ENCODE peak calls at places on chromosome 10, in eight cellular contexts. One of them, this sample, is unnamed.

GRCh38 chr10:120810298-120810697 is 40.9 kb upstream of the WDR11 start:
- DNase-seq in stimulated activated CD8-positive, alpha-beta memory T cell treated with anti-CD3 and anti-CD28 coated beads, Interleukin-7, amount 100 ng/mL, for 1 hour: no peak
- DNase-seq in naive B cell: no peak
- DNase-seq in SK-MEL-5: no peak
- DNase-seq in CD8-positive, alpha-beta T cell: no peak
- DNase-seq in left ventricle myocardium inferior: no peak
- DNase-seq in epithelial cell of esophagus: no peak
- DNase-seq in psoas muscle: no peak
- DNase-seq in this sample: no peak

GRCh38 chr10:3757638-3758490 is 27.1 kb downstream of the KLF6 start:
- DNase-seq in stimulated activated CD8-positive, alpha-beta memory T cell treated with anti-CD3 and anti-CD28 coated beads, Interleukin-7, amount 100 ng/mL, for 1 hour: no peak
- DNase-seq in naive B cell: peak
- DNase-seq in SK-MEL-5: no peak
- DNase-seq in CD8-positive, alpha-beta T cell: peak
- DNase-seq in left ventricle myocardium inferior: no peak
- DNase-seq in epithelial cell of esophagus: peak
- DNase-seq in psoas muscle: no peak
- DNase-seq in this sample: peak

GRCh38 chr10:131983780-131984179 is 2.1 kb upstream of the BNIP3 start:
- DNase-seq in stimulated activated CD8-positive, alpha-beta memory T cell treated with anti-CD3 and anti-CD28 coated beads, Interleukin-7, amount 100 ng/mL, for 1 hour: no peak
- DNase-seq in naive B cell: no peak
- DNase-seq in SK-MEL-5: no peak
- DNase-seq in CD8-positive, alpha-beta T cell: no peak
- DNase-seq in left ventricle myocardium inferior: no peak
- DNase-seq in epithelial cell of esophagus: peak
- DNase-seq in psoas muscle: no peak
- DNase-seq in this sample: peak

GRCh38 chr10:129820451-129820850 is 143.6 kb downstream of the EBF3 start:
- DNase-seq in stimulated activated CD8-positive, alpha-beta memory T cell treated with anti-CD3 and anti-CD28 coated beads, Interleukin-7, amount 100 ng/mL, for 1 hour: no peak
- DNase-seq in naive B cell: no peak
- DNase-seq in SK-MEL-5: no peak
- DNase-seq in CD8-positive, alpha-beta T cell: no peak
- DNase-seq in left ventricle myocardium inferior: no peak
- DNase-seq in epithelial cell of esophagus: no peak
- DNase-seq in psoas muscle: no peak
- DNase-seq in this sample: no peak

GRCh38 chr10:69505636-69506318 is 54.5 kb downstream of the TSPAN15 start:
- DNase-seq in stimulated activated CD8-positive, alpha-beta memory T cell treated with anti-CD3 and anti-CD28 coated beads, Interleukin-7, amount 100 ng/mL, for 1 hour: no peak
- DNase-seq in naive B cell: no peak
- DNase-seq in SK-MEL-5: no peak
- DNase-seq in CD8-positive, alpha-beta T cell: peak
- DNase-seq in left ventricle myocardium inferior: no peak
- DNase-seq in epithelial cell of esophagus: no peak
- DNase-seq in psoas muscle: no peak
- DNase-seq in this sample: no peak

GRCh38 chr10:65602182-65602865 is 1323.5 kb upstream of the LRRTM3 start:
- DNase-seq in stimulated activated CD8-positive, alpha-beta memory T cell treated with anti-CD3 and anti-CD28 coated beads, Interleukin-7, amount 100 ng/mL, for 1 hour: no peak
- DNase-seq in naive B cell: no peak
- DNase-seq in SK-MEL-5: no peak
- DNase-seq in CD8-positive, alpha-beta T cell: no peak
- DNase-seq in left ventricle myocardium inferior: no peak
- DNase-seq in epithelial cell of esophagus: peak
- DNase-seq in psoas muscle: no peak
- DNase-seq in this sample: no peak

GRCh38 chr10:74871595-74872382 is 45.4 kb downstream of the KAT6B start:
- DNase-seq in stimulated activated CD8-positive, alpha-beta memory T cell treated with anti-CD3 and anti-CD28 coated beads, Interleukin-7, amount 100 ng/mL, for 1 hour: no peak
- DNase-seq in naive B cell: no peak
- DNase-seq in SK-MEL-5: no peak
- DNase-seq in CD8-positive, alpha-beta T cell: no peak
- DNase-seq in left ventricle myocardium inferior: no peak
- DNase-seq in epithelial cell of esophagus: peak
- DNase-seq in psoas muscle: no peak
- DNase-seq in this sample: peak

GRCh38 chr10:15387021-15387420 is 15.9 kb upstream of the FAM171A1 start:
- DNase-seq in stimulated activated CD8-positive, alpha-beta memory T cell treated with anti-CD3 and anti-CD28 coated beads, Interleukin-7, amount 100 ng/mL, for 1 hour: no peak
- DNase-seq in naive B cell: no peak
- DNase-seq in SK-MEL-5: no peak
- DNase-seq in CD8-positive, alpha-beta T cell: no peak
- DNase-seq in left ventricle myocardium inferior: no peak
- DNase-seq in epithelial cell of esophagus: no peak
- DNase-seq in psoas muscle: no peak
- DNase-seq in this sample: no peak

GRCh38 chr10:130050008-130050407 is 60.6 kb downstream of the C10orf143 start:
- DNase-seq in stimulated activated CD8-positive, alpha-beta memory T cell treated with anti-CD3 and anti-CD28 coated beads, Interleukin-7, amount 100 ng/mL, for 1 hour: no peak
- DNase-seq in naive B cell: no peak
- DNase-seq in SK-MEL-5: no peak
- DNase-seq in CD8-positive, alpha-beta T cell: peak
- DNase-seq in left ventricle myocardium inferior: no peak
- DNase-seq in epithelial cell of esophagus: no peak
- DNase-seq in psoas muscle: no peak
- DNase-seq in this sample: no peak

GRCh38 chr10:12729885-12730284 is 271.6 kb downstream of the CCDC3 start:
- DNase-seq in stimulated activated CD8-positive, alpha-beta memory T cell treated with anti-CD3 and anti-CD28 coated beads, Interleukin-7, amount 100 ng/mL, for 1 hour: no peak
- DNase-seq in naive B cell: no peak
- DNase-seq in SK-MEL-5: peak
- DNase-seq in CD8-positive, alpha-beta T cell: no peak
- DNase-seq in left ventricle myocardium inferior: no peak
- DNase-seq in epithelial cell of esophagus: no peak
- DNase-seq in psoas muscle: no peak
- DNase-seq in this sample: no peak

GRCh38 chr10:9707205-9707604 is 1310.5 kb upstream of the CELF2 start:
- DNase-seq in stimulated activated CD8-positive, alpha-beta memory T cell treated with anti-CD3 and anti-CD28 coated beads, Interleukin-7, amount 100 ng/mL, for 1 hour: no peak
- DNase-seq in naive B cell: no peak
- DNase-seq in SK-MEL-5: no peak
- DNase-seq in CD8-positive, alpha-beta T cell: no peak
- DNase-seq in left ventricle myocardium inferior: no peak
- DNase-seq in epithelial cell of esophagus: no peak
- DNase-seq in psoas muscle: no peak
- DNase-seq in this sample: no peak